ENCODE peak calls at places on chromosomes 13 and 19, in four cellular contexts. F is HCT116, E is ovary, R is AG10803. S is an unnamed sample.

GRCh38 chr13:43983373-43983772 is 103.7 kb downstream of the LACC1 start:
- DNase-seq in E (no peak), F (no peak), R (no peak), S (no peak)

GRCh38 chr13:28117689-28118377 is 17.5 kb upstream of the FLT3 start:
- DNase-seq in R (no peak), F (no peak), E (no peak), S (no peak)

GRCh38 chr19:35114656-35115537 is 726 bp upstream of the FXYD3 start:
- DNase-seq in E (peak), F (peak), R (peak), S (no peak)

GRCh38 chr19:12801466-12802266 is at the start of the genes PRDX2 and THSD8:
- DNase-seq in F (no peak), E (peak), R (peak), S (peak)

GRCh38 chr19:20662421-20663105 is 1.2 kb upstream of the ZNF626 start:
- DNase-seq in R (no peak), F (no peak), E (peak), S (no peak)

GRCh38 chr19:10439588-10439987 is 19.2 kb downstream of the PDE4A start:
- DNase-seq in E (no peak), R (no peak), F (no peak), S (no peak)

GRCh38 chr19:5397804-5398692 is 57.2 kb upstream of the ZNRF4 start:
- DNase-seq in F (no peak), E (no peak), R (no peak), S (no peak)

GRCh38 chr19:3423183-3423829 is 56.9 kb downstream of the NFIC start:
- DNase-seq in F (no peak), R (no peak), E (no peak), S (no peak)

DNA sequence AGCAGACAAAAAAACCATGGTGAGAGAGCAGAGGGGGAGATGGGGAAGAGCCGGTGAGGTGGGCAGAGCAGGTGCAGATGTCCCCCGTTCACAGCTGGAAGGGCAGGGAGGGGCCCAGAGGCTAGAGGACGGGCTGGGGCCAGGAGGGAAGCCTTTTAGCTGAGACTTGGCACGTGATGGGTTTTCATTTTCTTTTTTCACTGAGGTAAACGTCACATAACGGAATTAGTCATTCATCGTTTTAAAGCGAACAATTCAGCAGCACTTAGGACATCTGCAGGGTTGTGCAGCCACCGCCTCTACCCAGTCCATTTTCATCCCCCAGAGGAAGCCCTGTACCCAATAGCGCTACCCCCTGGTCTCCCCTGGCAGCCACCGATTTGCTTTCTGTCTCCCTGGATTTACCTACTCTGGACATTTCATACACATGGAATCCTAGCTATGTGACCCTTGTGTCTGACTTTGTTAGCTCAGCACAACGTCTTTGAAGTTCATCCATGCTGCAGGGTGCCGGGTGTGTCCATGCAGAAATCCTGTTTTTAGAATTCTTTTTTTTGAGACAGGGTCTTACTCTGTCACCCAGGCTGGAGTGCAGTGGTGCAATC is 16.0 kb upstream of the EMC10 start:
- DNase-seq in R (peak), E (no peak), F (no peak), S (no peak)
- TF ChIP-seq CTCF in R (no peak), E (no peak), F (no peak), S (no peak)

GRCh38 chr19:55251296-55252081 is 7.3 kb downstream of the PPP6R1 start:
- DNase-seq in F (no peak), E (no peak), R (no peak), S (no peak)
- H3K4me3 ChIP-seq in F (no peak), E (no peak), R (no peak), S (no peak)

GRCh38 chr13:21338156-21338555 is 120.9 kb downstream of the ZDHHC20 start:
- DNase-seq in F (no peak), R (no peak), E (no peak), S (no peak)
- TF ChIP-seq CTCF in F (peak), R (peak), E (no peak), S (no peak)

GRCh38 chr13:74027161-74027779 is 106.9 kb downstream of the KLF12 start:
- DNase-seq in F (no peak), E (no peak), R (no peak), S (no peak)
- H3K4me3 ChIP-seq in F (no peak), E (no peak), R (no peak), S (no peak)

GRCh38 chr19:51135004-51135403 is 7.1 kb upstream of the SIGLEC7 start:
- DNase-seq in E (no peak), F (no peak), R (no peak), S (no peak)
- TF ChIP-seq CTCF in E (no peak), F (no peak), R (no peak), S (no peak)

DNA sequence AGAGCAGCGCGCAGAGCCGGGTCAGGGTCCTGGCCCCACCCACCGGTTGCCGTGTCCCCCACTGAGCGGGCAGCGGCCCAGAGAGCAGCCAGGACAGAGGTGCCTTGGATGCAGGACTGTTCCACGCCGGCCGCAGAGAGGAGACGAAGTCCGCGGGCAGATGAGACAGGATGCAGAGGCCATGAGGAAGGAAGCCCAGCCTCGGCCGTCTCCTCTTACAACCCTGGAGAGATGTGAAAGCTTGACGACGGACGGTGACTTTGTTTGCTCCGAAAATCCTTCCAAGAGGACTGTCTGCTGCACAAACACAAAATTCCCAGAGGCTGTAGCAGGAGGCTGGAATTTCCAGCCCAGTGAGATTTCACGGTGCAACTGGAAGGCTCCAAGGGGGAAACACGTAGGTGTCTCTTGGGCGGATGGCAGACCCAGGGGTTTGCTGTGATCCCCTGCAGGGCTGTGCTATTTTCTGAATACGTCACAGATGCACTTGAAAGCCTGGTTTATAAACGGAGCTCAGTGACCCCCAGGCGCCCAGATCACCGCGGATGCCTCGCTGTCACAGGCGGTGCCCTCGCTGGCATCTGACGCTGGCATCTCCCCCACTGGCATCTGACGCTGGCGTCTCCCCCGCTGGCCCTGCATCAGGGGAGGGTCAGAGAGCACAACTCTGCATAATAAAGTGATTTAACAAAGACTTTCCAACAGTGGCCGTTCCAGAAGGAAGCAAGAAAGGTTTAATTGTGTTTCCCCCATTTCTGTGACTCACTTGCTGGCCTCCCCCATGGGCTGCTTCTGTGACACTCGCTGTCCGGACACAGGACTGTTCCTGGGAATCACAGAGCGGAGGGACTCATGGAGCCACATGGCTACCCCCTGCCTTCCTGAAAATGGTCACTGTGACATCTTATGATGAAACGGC is 62.0 kb upstream of the C13orf46 start:
- DNase-seq in F (no peak), R (peak), E (no peak), S (peak)
- H3K4me3 ChIP-seq in F (no peak), R (peak), E (no peak), S (no peak)

GRCh38 chr13:76790519-76791289 is 95.5 kb downstream of the KCTD12 start:
- DNase-seq in E (no peak), R (peak), F (no peak), S (no peak)

GRCh38 chr13:76791290-76791664 is 94.9 kb downstream of the KCTD12 start:
- DNase-seq in F (no peak), E (no peak), R (no peak), S (no peak)

GRCh38 chr13:76798037-76798436 is 88.2 kb downstream of the KCTD12 start:
- DNase-seq in E (no peak), F (no peak), R (no peak), S (no peak)

GRCh38 chr13:76795701-76796695 is 90.2 kb downstream of the KCTD12 start:
- DNase-seq in F (no peak), E (no peak), R (no peak), S (no peak)

GRCh38 chr13:76792680-76793334 is 93.4 kb downstream of the KCTD12 start:
- DNase-seq in E (no peak), F (no peak), R (peak), S (no peak)
- TF ChIP-seq CTCF in E (no peak), F (no peak), R (peak), S (no peak)

GRCh38 chr19:40596608-40597328 is 4.4 kb upstream of the LTBP4 start:
- DNase-seq in E (peak), F (peak), R (no peak), S (no peak)

GRCh38 chr19:40598918-40599307 is 2.3 kb upstream of the LTBP4 start:
- DNase-seq in E (no peak), R (no peak), F (no peak), S (no peak)

GRCh38 chr19:40599331-40600085 is 1.7 kb upstream of the LTBP4 start:
- DNase-seq in R (no peak), F (no peak), E (peak), S (no peak)

GRCh38 chr19:40598121-40598917 is 2.9 kb upstream of the LTBP4 start:
- DNase-seq in E (peak), R (peak), F (peak), S (no peak)

DNA sequence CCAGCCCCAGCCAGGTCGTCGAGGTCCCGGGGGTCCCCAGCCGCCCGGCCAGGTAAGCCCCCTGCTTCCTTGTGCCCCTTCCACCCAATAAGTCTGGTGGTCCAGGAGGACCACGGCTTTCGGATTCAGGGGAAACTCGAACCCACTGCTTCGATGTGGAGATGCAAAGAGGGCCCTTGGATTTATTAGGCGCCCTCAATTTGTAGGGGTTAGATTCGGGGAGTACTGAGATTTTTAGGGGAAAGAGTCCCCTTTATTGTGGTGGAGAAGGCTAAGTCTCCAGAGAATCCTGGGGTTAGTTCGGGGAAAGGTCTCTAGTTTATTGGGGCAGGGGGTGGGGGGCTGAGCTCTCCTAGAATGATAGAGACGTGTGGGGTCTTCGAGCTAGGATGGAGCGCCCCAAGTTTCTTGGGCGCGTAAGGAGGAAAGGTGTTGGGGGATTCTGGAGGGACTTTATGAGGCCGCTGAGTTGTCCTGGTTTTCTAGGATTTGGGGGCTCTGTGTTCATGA is 3.8 kb upstream of the LTBP4 start:
- DNase-seq in R (no peak), F (no peak), E (no peak), S (no peak)
- H3K4me3 ChIP-seq in R (no peak), F (peak), E (peak), S (peak)

GRCh38 chr13:37127706-37128241 is 22.3 kb upstream of the CSNK1A1L start:
- DNase-seq in F (no peak), R (peak), E (no peak), S (no peak)
- TF ChIP-seq CTCF in F (no peak), R (no peak), E (no peak), S (no peak)

S was measured in LNCaP clone FGC.